ENCODE peak calls at places on chromosomes 12 and 14, in eight cellular contexts. W is LoVo, L is frontal cortex, T is spleen, M is NCI-H460, R is iPS-NIHi11, O is anterior cingulate cortex, H is neural progenitor cell. C is an unnamed sample.
A peak's percentile ranks its signal among the peaks of the same experiment; 100 is the strongest.

GRCh38 chr12:97939141-97939540 is 476.5 kb downstream of the RMST start:
- DNase-seq in H (no peak), M (no peak), W (no peak), R (no peak), T (no peak), O (no peak), L (no peak), C (no peak)

GRCh38 chr12:2800046-2800570 is 5.3 kb downstream of the FKBP4 start:
- DNase-seq in W (no peak), R (no peak), M (no peak), L (no peak), T (no peak), H (no peak), O (no peak), C (no peak)

GRCh38 chr12:107570721-107571120 is 114.9 kb upstream of the PWP1 start:
- DNase-seq in W (no peak), H (no peak), M (no peak), R (no peak), T (no peak), O (no peak), L (no peak), C (no peak)

GRCh38 chr14:55802986-55803431 is 223.0 kb downstream of the KTN1 start:
- DNase-seq in H (no peak), R (no peak), W (peak; percentile 92), M (peak; percentile 75), T (no peak), O (no peak), L (no peak), C (no peak)

GRCh38 chr12:52423661-52424503 is 10.3 kb downstream of the KRT75 start:
- DNase-seq in W (peak; percentile 31), T (peak; percentile 64), O (no peak), H (no peak), M (no peak), L (no peak), R (no peak), C (no peak)

GRCh38 chr14:23437142-23438129 is 2.0 kb upstream of the MYH7 start:
- DNase-seq in T (no peak), O (no peak), M (no peak), H (no peak), L (no peak), R (no peak), W (no peak), C (no peak)

GRCh38 chr14:80446356-80446755 is 235.1 kb upstream of the DIO2 start:
- DNase-seq in T (no peak), H (no peak), W (no peak), L (no peak), M (no peak), O (no peak), R (no peak), C (no peak)

GRCh38 chr12:104846056-104846762 is 111.9 kb downstream of the SLC41A2 start:
- DNase-seq in R (no peak), T (no peak), M (no peak), L (no peak), H (no peak), O (no peak), W (no peak), C (no peak)

GRCh38 chr12:109734219-109735000 is 20.8 kb downstream of the FAM222A start:
- DNase-seq in L (no peak), H (peak; percentile 79), T (peak; percentile 71), R (peak; percentile 68), O (no peak), W (no peak), M (no peak), C (peak; percentile 62)

GRCh38 chr12:110540048-110540447 is 37.9 kb downstream of the RAD9B start:
- DNase-seq in L (no peak), T (no peak), H (no peak), R (no peak), M (no peak), O (no peak), W (no peak), C (no peak)

GRCh38 chr12:57258977-57259970 is 8.3 kb upstream of the STAC3 start:
- DNase-seq in W (no peak), R (no peak), O (no peak), T (no peak), M (no peak), L (no peak), H (no peak), C (no peak)

GRCh38 chr12:8687846-8688601 is 9.8 kb upstream of the RIMKLB start:
- DNase-seq in H (peak; percentile 26), L (peak; percentile 42), M (peak; percentile 43), W (peak; percentile 58), T (no peak), O (peak; percentile 10), R (peak; percentile 78), C (no peak)

GRCh38 chr12:108214486-108214885 is 85.4 kb downstream of the WSCD2 start:
- DNase-seq in M (peak; percentile 15), W (peak; percentile 30), L (peak; percentile 24), H (peak; percentile 86), T (no peak), O (no peak), R (peak; percentile 87), C (peak; percentile 76)

GRCh38 chr12:120652671-120653435 is 12.4 kb downstream of the CABP1 start:
- DNase-seq in W (no peak), O (peak; percentile 19), H (no peak), R (no peak), T (no peak), M (no peak), L (no peak), C (no peak)

GRCh38 chr14:22002860-22003284 is 329.3 kb upstream of the OR4E1 start:
- DNase-seq in W (no peak), R (peak; percentile 29), O (no peak), L (no peak), T (no peak), M (peak; percentile 12), H (peak; percentile 79), C (peak; percentile 76)

GRCh38 chr14:96001866-96002510 is 37.2 kb upstream of the C14orf132 start:
- DNase-seq in O (no peak), M (no peak), T (no peak), W (no peak), L (no peak), R (peak; percentile 18), H (peak; percentile 52), C (no peak)

GRCh38 chr12:12474471-12474928 is 88.2 kb downstream of the DUSP16 start:
- DNase-seq in M (no peak), R (no peak), L (no peak), W (no peak), O (no peak), H (no peak), T (no peak), C (no peak)

GRCh38 chr14:61526405-61527312 is 168.7 kb upstream of the HIF1A start:
- DNase-seq in O (no peak), H (no peak), W (no peak), M (no peak), R (no peak), T (peak; percentile 72), L (no peak), C (no peak)

GRCh38 chr12:112705037-112705632 is 86.4 kb upstream of the RPH3A start:
- DNase-seq in O (no peak), W (no peak), L (no peak), R (peak; percentile 49), H (peak; percentile 29), M (peak; percentile 12), T (no peak), C (no peak)

GRCh38 chr12:24424889-24425600 is 475.6 kb upstream of the SOX5 start:
- DNase-seq in M (no peak), H (no peak), R (no peak), W (no peak), O (no peak), T (no peak), L (no peak), C (no peak)

GRCh38 chr14:103561381-103562134 is 899 bp downstream of the BAG5 start:
- DNase-seq in T (no peak), L (no peak), H (peak; percentile 71), M (no peak), W (peak; percentile 45), R (no peak), O (no peak), C (no peak)

GRCh38 chr12:91622981-91623380 is 440.4 kb upstream of the DCN start:
- DNase-seq in W (no peak), R (no peak), T (no peak), L (no peak), M (no peak), H (no peak), O (no peak), C (no peak)

GRCh38 chr12:98817779-98818178 is 172.7 kb downstream of the APAF1 start:
- DNase-seq in L (no peak), H (no peak), R (no peak), O (no peak), M (no peak), W (no peak), T (no peak), C (no peak)

GRCh38 chr12:68608191-68608590 is 2.5 kb upstream of the RAP1B start:
- DNase-seq in O (no peak), M (no peak), H (no peak), R (no peak), L (no peak), T (no peak), W (no peak), C (no peak)

GRCh38 chr12:71455028-71455737 is 15.6 kb downstream of the LGR5 start:
- DNase-seq in H (peak; percentile 41), W (no peak), T (no peak), R (peak; percentile 18), L (no peak), M (no peak), O (no peak), C (no peak)

GRCh38 chr14:50070230-50070629 is 46.1 kb downstream of the VCPKMT start:
- DNase-seq in W (no peak), M (no peak), R (no peak), T (no peak), L (no peak), O (no peak), H (no peak), C (no peak)

GRCh38 chr14:44657688-44658388 is 150.8 kb upstream of the FSCB start:
- DNase-seq in H (peak; percentile 55), M (peak; percentile 15), O (no peak), R (peak; percentile 14), L (no peak), T (no peak), W (no peak), C (no peak)

GRCh38 chr12:53770281-53770680 is 18.5 kb upstream of the CISTR start:
- DNase-seq in W (peak; percentile 85), T (no peak), R (no peak), M (no peak), L (no peak), H (no peak), O (no peak), C (no peak)

GRCh38 chr14:47044841-47045240 is 393.3 kb upstream of the RPL10L start:
- DNase-seq in R (peak; percentile 47), T (no peak), M (no peak), L (no peak), W (no peak), O (no peak), H (peak; percentile 58), C (peak; percentile 31)